ENCODE peak calls at places on chromosomes 2 and 18, in nine cellular contexts. Z, B, F, T, S, Q, N, A and H are unnamed samples.

GRCh38 chr2:147547425-147547824 is 297.4 kb upstream of the ACVR2A start:
- DNase-seq in N (no peak), A (no peak), F (no peak), S (no peak), T (peak; percentile 15), Z (no peak), Q (no peak), B (no peak), H (no peak)

GRCh38 chr2:149038442-149039212 is at the start of gene LYPD6B:
- DNase-seq in F (no peak), Q (no peak), B (no peak), N (no peak), T (no peak), A (no peak), Z (no peak), S (peak; percentile 38), H (peak; percentile 52)

GRCh38 chr2:38187416-38188127 is 111.6 kb upstream of the CYP1B1 start:
- DNase-seq in F (peak; percentile 52), B (no peak), Q (no peak), Z (no peak), T (peak; percentile 99), S (peak; percentile 87), N (no peak), A (no peak), H (peak; percentile 82)

GRCh38 chr2:167756427-167756826 is 491.0 kb downstream of the STK39 start:
- DNase-seq in B (no peak), T (no peak), N (no peak), A (no peak), S (no peak), F (peak; percentile 8), Q (no peak), Z (no peak), H (no peak)

GRCh38 chr18:76803814-76804213 is 18.5 kb upstream of the ZNF236 start:
- DNase-seq in A (no peak), F (peak; percentile 79), S (peak; percentile 63), Z (peak; percentile 51), T (peak; percentile 64), B (peak; percentile 50), Q (peak; percentile 72), N (peak; percentile 50), H (peak; percentile 82)

GRCh38 chr18:79769698-79770500 is 27.8 kb upstream of the KCNG2 start:
- DNase-seq in N (no peak), T (no peak), Q (no peak), B (no peak), S (no peak), A (no peak), F (no peak), Z (no peak), H (peak; percentile 11)

GRCh38 chr2:239715606-239716005 is 309.5 kb downstream of the NDUFA10 start:
- DNase-seq in N (no peak), F (no peak), S (no peak), Q (no peak), Z (no peak), T (no peak), B (no peak), A (no peak), H (no peak)

GRCh38 chr18:57677289-57678211 is 55.9 kb upstream of the NARS1 start:
- DNase-seq in Q (no peak), A (no peak), T (no peak), B (no peak), N (no peak), Z (no peak), S (no peak), F (no peak), H (no peak)

GRCh38 chr18:58232674-58233073 is 188.6 kb downstream of the NEDD4L start:
- DNase-seq in F (no peak), Z (no peak), N (no peak), S (no peak), B (no peak), Q (no peak), T (no peak), A (no peak), H (no peak)

GRCh38 chr2:220835563-220835962 is 736.5 kb downstream of the EPHA4 start:
- DNase-seq in F (no peak), B (no peak), N (no peak), Q (no peak), A (no peak), Z (no peak), T (peak; percentile 48), S (peak; percentile 30), H (no peak)